ENCODE peak calls at places on chromosome 18, in seven cellular contexts. X, O, M, N, H, C and F are unnamed samples. For H3K27me3, the result is how much of the 10 kb centered on the place peaks cover.

GRCh38 chr18:5155180-5155906 is 41.7 kb downstream of the AKAIN1 start:
- DNase-seq in X (no peak), O (no peak), M (no peak), N (no peak), H (no peak), C (no peak), F (no peak)

GRCh38 chr18:75309564-75309963 is 99.0 kb downstream of the TSHZ1 start:
- DNase-seq in X (no peak), O (no peak), M (no peak), N (no peak), H (no peak), C (no peak), F (no peak)

GRCh38 chr18:74310411-74310810 is 5.2 kb upstream of the C18orf63 start:
- DNase-seq in X (no peak), O (no peak), M (no peak), N (peak), H (no peak), C (peak), F (no peak)

GRCh38 chr18:43680096-43680495 is 402.8 kb upstream of the SYT4 start:
- DNase-seq in X (no peak), O (no peak), M (no peak), N (peak), H (no peak), C (no peak), F (no peak)

GRCh38 chr18:69469444-69469919 is 68.8 kb downstream of the DOK6 start:
- DNase-seq in X (no peak), O (peak), M (peak), N (no peak), H (peak), C (peak), F (no peak)

GRCh38 chr18:28189400-28190239 is 12.7 kb upstream of the CDH2 start:
- DNase-seq in X (no peak), O (peak), M (no peak), N (peak), H (no peak), C (peak), F (no peak)

GRCh38 chr18:13558132-13558531 is 168.2 kb downstream of the FAM210A start:
- DNase-seq in X (no peak), O (peak), M (no peak), N (peak), H (no peak), C (peak), F (peak)

GRCh38 chr18:62919109-62919838 is 203.9 kb downstream of the PHLPP1 start:
- DNase-seq in X (no peak), O (no peak), M (no peak), N (peak), H (no peak), C (no peak), F (no peak)

GRCh38 chr18:36187138-36187825 is at the start of gene MOCOS:
- DNase-seq in X (peak), O (peak), M (no peak), N (peak), H (peak), C (peak), F (peak)

GRCh38 chr18:43735570-43735969 is 458.3 kb upstream of the SYT4 start:
- DNase-seq in X (no peak), O (no peak), M (no peak), N (peak), H (no peak), C (no peak), F (no peak)

GRCh38 chr18:76450452-76450851 is 44.6 kb downstream of the ZNF516 start:
- DNase-seq in X (peak), O (no peak), M (no peak), N (peak), H (peak), C (peak), F (no peak)

GRCh38 chr18:57801379-57802165 is 1.5 kb downstream of the ATP8B1 start:
- DNase-seq in X (no peak), O (no peak), M (no peak), N (no peak), H (no peak), C (no peak), F (no peak)
- H3K27me3 ChIP-seq in X (under half), O (half or more), M (under half), N (under half), H (under half), C (half or more), F (under half)

GRCh38 chr18:44742126-44742525 is 61.4 kb downstream of the SETBP1 start:
- DNase-seq in X (no peak), O (no peak), M (no peak), N (no peak), H (no peak), C (no peak), F (no peak)
- H3K27me3 ChIP-seq in X (under half), O (under half), M (under half), N (under half), H (under half), C (under half), F (under half)

GRCh38 chr18:78980777-78981651 is 1.4 kb downstream of the SALL3 start:
- DNase-seq in X (no peak), O (peak), M (no peak), N (no peak), H (no peak), C (peak), F (no peak)
- H3K27me3 ChIP-seq in X (under half), O (under half), M (under half), N (under half), H (half or more), C (half or more), F (half or more)

DNA sequence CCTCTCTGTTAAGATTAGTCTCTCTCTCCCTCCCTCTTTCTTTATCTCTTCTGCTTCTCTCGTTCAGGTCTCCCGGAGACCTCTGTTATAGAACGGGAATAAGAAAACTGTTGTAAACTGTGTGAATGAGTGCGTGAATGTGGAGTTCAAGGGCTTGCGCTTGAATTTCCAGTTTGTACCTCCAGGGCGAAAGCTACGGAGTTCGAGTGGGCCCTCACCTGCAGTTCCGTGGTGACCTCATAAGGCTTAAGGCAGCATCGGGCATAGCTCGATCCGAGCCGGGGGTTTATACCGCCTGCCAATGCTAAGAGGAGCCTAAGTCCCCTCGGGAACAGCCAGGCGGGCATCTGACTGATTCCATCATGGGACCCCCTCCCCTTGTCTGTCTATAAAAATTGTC is 26.5 kb downstream of the SKA1 start:
- DNase-seq in X (no peak), O (no peak), M (no peak), N (no peak), H (no peak), C (no peak), F (no peak)
- H3K27me3 ChIP-seq in X (under half), O (under half), M (under half), N (under half), H (half or more), C (under half), F (under half)

GRCh38 chr18:54911551-54911950 is 47.7 kb downstream of the CCDC68 start:
- DNase-seq in X (no peak), O (no peak), M (no peak), N (no peak), H (no peak), C (no peak), F (no peak)

GRCh38 chr18:54906636-54907180 is 52.6 kb downstream of the CCDC68 start:
- DNase-seq in X (no peak), O (no peak), M (no peak), N (no peak), H (no peak), C (peak), F (no peak)

GRCh38 chr18:54909538-54909937 is 49.7 kb downstream of the CCDC68 start:
- DNase-seq in X (no peak), O (no peak), M (no peak), N (no peak), H (peak), C (no peak), F (no peak)

GRCh38 chr18:54905629-54906028 is 53.6 kb downstream of the CCDC68 start:
- DNase-seq in X (no peak), O (no peak), M (no peak), N (no peak), H (no peak), C (no peak), F (no peak)

DNA sequence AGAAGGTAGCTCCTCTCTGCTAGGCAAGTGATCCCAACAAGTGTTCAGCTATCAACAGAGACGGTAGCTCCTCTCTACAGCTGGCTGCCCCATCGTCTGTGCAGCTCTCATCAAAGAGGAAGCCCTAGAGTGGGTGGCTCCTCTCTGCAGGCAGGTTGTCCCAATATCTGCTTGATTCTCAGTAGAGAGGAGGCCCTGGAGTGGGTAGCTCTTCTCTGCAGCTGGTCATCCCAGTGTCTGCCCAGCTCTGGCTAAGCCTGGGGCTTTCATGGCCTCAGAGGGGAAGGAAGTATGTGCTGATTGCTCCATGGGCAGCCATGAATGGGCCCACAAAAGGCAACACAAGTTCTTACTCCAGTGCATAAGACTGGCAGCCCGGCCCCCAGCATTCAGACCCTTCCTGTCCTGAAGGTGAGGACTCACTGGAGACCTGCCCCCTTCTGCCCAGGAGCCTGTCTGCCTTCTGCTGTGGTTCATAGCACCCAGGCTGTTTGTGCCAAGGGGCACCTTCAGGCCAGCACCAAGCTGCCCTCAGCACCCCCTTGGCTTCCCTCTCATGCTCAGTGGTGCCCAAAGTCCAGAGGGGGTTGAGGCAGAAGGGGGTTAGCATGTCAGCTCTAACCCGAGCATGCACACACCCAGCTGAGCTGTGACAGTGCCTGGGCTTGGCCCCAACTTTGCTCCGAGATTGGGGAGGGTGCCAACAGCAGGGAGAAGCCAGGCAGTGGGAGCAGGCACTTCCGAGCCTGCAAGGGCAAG is 48.9 kb downstream of the CCDC68 start:
- DNase-seq in X (no peak), O (no peak), M (no peak), N (no peak), H (peak), C (no peak), F (no peak)
- H3K27me3 ChIP-seq in X (under half), O (under half), M (under half), N (under half), H (under half), C (under half), F (under half)

GRCh38 chr18:59272971-59273935 is at the start of gene RAX:
- DNase-seq in X (no peak), O (peak), M (no peak), N (no peak), H (no peak), C (peak), F (no peak)
- H3K27me3 ChIP-seq in X (under half), O (under half), M (half or more), N (half or more), H (half or more), C (half or more), F (half or more)

GRCh38 chr18:57352271-57352701 is at the start of gene ST8SIA3:
- DNase-seq in X (no peak), O (no peak), M (no peak), N (no peak), H (no peak), C (no peak), F (no peak)
- H3K27me3 ChIP-seq in X (under half), O (under half), M (under half), N (under half), H (half or more), C (half or more), F (half or more)

DNA sequence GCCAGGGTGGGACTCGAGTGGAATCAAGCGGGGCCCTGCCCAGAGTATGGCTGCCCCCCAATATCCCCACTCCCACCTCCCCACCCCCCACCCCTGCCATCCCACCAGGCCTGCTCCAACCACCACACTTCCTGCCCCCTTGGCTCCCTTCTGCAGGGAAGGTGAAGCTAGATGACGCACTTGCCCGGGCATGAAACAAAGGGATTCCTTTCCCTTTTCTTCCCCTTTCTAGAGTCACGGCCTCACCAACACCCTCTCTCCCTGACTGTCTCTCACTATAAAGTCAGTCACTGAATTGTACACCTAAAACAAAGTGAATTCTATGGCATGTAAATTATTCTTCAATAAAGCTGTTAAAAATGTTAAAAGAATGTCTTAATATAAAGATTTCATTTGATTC is 16.0 kb downstream of the ZBTB7C start:
- DNase-seq in X (no peak), O (no peak), M (no peak), N (no peak), H (no peak), C (no peak), F (no peak)
- H3K27me3 ChIP-seq in X (under half), O (under half), M (under half), N (under half), H (under half), C (under half), F (under half)